ENCODE peak calls at places on chromosome 16, in six cellular contexts. C is AG04450, G is stomach, V is A673, Q is neural progenitor cell, R is Caco-2. I is an unnamed sample.

GRCh38 chr16:66003196-66003595 is 363.3 kb upstream of the CDH5 start:
- DNase-seq in C (peak; percentile 36), G (no peak), V (no peak), Q (no peak), R (no peak), I (no peak)

GRCh38 chr16:11049396-11050059 is 105.2 kb downstream of the CLEC16A start:
- DNase-seq in C (no peak), G (no peak), V (no peak), Q (peak; percentile 45), R (peak; percentile 27), I (no peak)

GRCh38 chr16:1119766-1120611 is 23.9 kb upstream of the C1QTNF8 start:
- DNase-seq in C (no peak), G (no peak), V (no peak), Q (no peak), R (no peak), I (no peak)

GRCh38 chr16:68490829-68491575 is 42.7 kb upstream of the SMPD3 start:
- DNase-seq in C (no peak), G (peak; percentile 90), V (no peak), Q (no peak), R (no peak), I (no peak)

GRCh38 chr16:65548470-65548869 is 426.6 kb upstream of the CDH11 start:
- DNase-seq in C (no peak), G (no peak), V (no peak), Q (peak; percentile 38), R (no peak), I (no peak)

GRCh38 chr16:86572041-86572521 is 5.5 kb downstream of the FOXC2 start:
- DNase-seq in C (no peak), G (no peak), V (no peak), Q (no peak), R (no peak), I (no peak)

GRCh38 chr16:81174644-81175324 is 63.7 kb upstream of the BCO1 start:
- DNase-seq in C (peak; percentile 21), G (no peak), V (no peak), Q (no peak), R (no peak), I (no peak)

GRCh38 chr16:66972983-66973382 is 11.9 kb downstream of the CES3 start:
- DNase-seq in C (no peak), G (no peak), V (peak; percentile 69), Q (peak; percentile 13), R (no peak), I (no peak)

GRCh38 chr16:55328611-55329569 is 4.9 kb downstream of the IRX6 start:
- DNase-seq in C (no peak), G (no peak), V (no peak), Q (peak; percentile 41), R (no peak), I (no peak)

GRCh38 chr16:56336071-56336688 is 89.2 kb downstream of the AMFR start:
- DNase-seq in C (no peak), G (no peak), V (no peak), Q (no peak), R (no peak), I (no peak)

GRCh38 chr16:8963825-8964441 is at the start of gene USP7:
- DNase-seq in C (peak; percentile 56), G (peak; percentile 95), V (peak; percentile 95), Q (peak; percentile 96), R (peak; percentile 93), I (peak; percentile 93)
- TF ChIP-seq CTCF in C (no peak), G (no peak), V (no peak), Q (no peak), R (no peak), I (no peak)

GRCh38 chr16:87688876-87689815 is 76.6 kb downstream of the KLHDC4 start:
- DNase-seq in C (no peak), G (no peak), V (no peak), Q (no peak), R (no peak), I (no peak)
- H3K27me3 ChIP-seq in C (peaks cover 24% of the 10 kb centered on the region), G (no peaks in the 10 kb centered on the region), V (peaks cover 14% of the 10 kb centered on the region), Q (no peaks in the 10 kb centered on the region), R (no peaks in the 10 kb centered on the region), I (no peaks in the 10 kb centered on the region)

GRCh38 chr16:9114112-9114511 is 22.7 kb downstream of the HAPSTR1 start:
- DNase-seq in C (no peak), G (no peak), V (no peak), Q (no peak), R (no peak), I (no peak)
- TF ChIP-seq CTCF in C (no peak), G (no peak), V (no peak), Q (no peak), R (no peak), I (no peak)

DNA sequence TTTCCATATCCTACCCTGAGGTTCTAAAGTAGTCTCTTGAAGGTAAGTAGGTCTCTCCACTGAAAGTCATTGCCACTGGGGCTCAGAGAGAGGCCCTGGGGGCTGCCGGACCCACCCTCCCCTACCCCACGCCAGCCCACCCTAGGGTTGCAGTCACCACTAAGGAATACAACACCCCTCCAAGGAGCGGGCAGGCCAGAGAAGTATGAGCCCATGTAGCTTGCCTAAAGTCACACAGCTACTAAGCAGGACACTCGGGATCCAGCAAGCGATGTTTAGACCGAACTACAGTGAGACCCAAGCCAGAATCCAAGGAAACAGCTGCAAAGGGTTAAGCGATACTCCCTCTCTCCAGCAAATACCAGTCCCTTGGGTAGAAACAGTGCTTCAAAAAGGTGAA is 27.0 kb downstream of the C16orf78 start:
- DNase-seq in C (no peak), G (no peak), V (no peak), Q (no peak), R (no peak), I (no peak)
- H3K27me3 ChIP-seq in C (no peaks in the 10 kb centered on the region), G (no peaks in the 10 kb centered on the region), V (peaks cover 11% of the 10 kb centered on the region), Q (no peaks in the 10 kb centered on the region), R (peaks cover 3% of the 10 kb centered on the region), I (peaks cover 4% of the 10 kb centered on the region)

GRCh38 chr16:4290236-4290830 is 17.5 kb upstream of the TFAP4 start:
- DNase-seq in C (no peak), G (no peak), V (no peak), Q (no peak), R (peak; percentile 63), I (no peak)
- TF ChIP-seq CTCF in C (peak; percentile 45), G (no peak), V (no peak), Q (no peak), R (no peak), I (no peak)

I was measured in CD4-positive, alpha-beta T cell.